ENCODE peak calls at places on chromosomes 5 and 9, in eight cellular contexts. V is stimulated activated CD8-positive, alpha-beta memory T cell treated with anti-CD3 and anti-CD28 coated beads, Interleukin-15, amount 100 ng/mL, for 24 hours; H is activated CD4-positive, alpha-beta T cell treated with anti-CD3 and anti-CD28 coated beads for 48 hours; D is C1 segment of cervical spinal cord; G is HFF-Myc; Z is stimulated activated CD4-positive, alpha-beta T cell treated with anti-CD3 and anti-CD28 coated beads, Interleukin-2, amount 100 ng/mL, for 48 hours; F is Kasumi-1; Y is AG04450. X is an unnamed sample.

GRCh38 chr5:151459680-151460079 is 12.3 kb downstream of the SLC36A1 start:
- DNase-seq in Y (no peak), H (no peak), D (no peak), Z (no peak), G (no peak), V (no peak), F (no peak), X (no peak)

GRCh38 chr5:107633171-107633901 is 37.4 kb downstream of the EFNA5 start:
- DNase-seq in V (no peak), F (no peak), D (no peak), H (no peak), Y (no peak), Z (no peak), G (no peak), X (no peak)

GRCh38 chr5:6361101-6361500 is 17.2 kb downstream of the MED10 start:
- DNase-seq in G (no peak), Y (no peak), F (no peak), V (no peak), D (no peak), Z (no peak), H (no peak), X (no peak)

GRCh38 chr5:173232499-173233346 is 2.3 kb downstream of the NKX2-5 start:
- DNase-seq in D (no peak), Z (no peak), V (no peak), H (peak), F (no peak), G (no peak), Y (no peak), X (no peak)

GRCh38 chr5:128644863-128645262 is 106.8 kb upstream of the FBN2 start:
- DNase-seq in D (no peak), F (no peak), Z (no peak), H (no peak), V (no peak), Y (peak), G (no peak), X (no peak)

GRCh38 chr9:71844808-71845207 is 66.2 kb downstream of the ABHD17B start:
- DNase-seq in G (no peak), H (no peak), V (no peak), F (no peak), D (no peak), Y (no peak), Z (no peak), X (no peak)

GRCh38 chr5:179120951-179121666 is 60.9 kb downstream of the ZNF354C start:
- DNase-seq in V (no peak), Y (no peak), H (no peak), D (no peak), Z (no peak), F (no peak), G (no peak), X (no peak)

GRCh38 chr9:130356877-130357584 is 87.7 kb upstream of the ASS1 start:
- DNase-seq in H (no peak), G (no peak), F (no peak), Z (no peak), D (no peak), V (no peak), Y (no peak), X (no peak)

GRCh38 chr5:3597727-3598082 is 2.1 kb downstream of the IRX1 start:
- DNase-seq in G (no peak), Y (no peak), F (no peak), D (no peak), Z (no peak), H (no peak), V (no peak), X (no peak)

GRCh38 chr5:147307170-147307569 is 72.3 kb downstream of the STK32A start:
- DNase-seq in G (no peak), Z (no peak), F (no peak), H (no peak), D (peak), V (no peak), Y (no peak), X (no peak)